ENCODE peak calls at places on chromosomes 12 and 14, in eight cellular contexts. D is nephron progenitor cell, J is neural crest cell, A is glutamatergic neuron, M is upper lobe of right lung, B is H9, N is mammary epithelial cell, P is Caco-2. X is an unnamed sample.
A peak's percentile ranks its signal among the peaks of the same experiment; 100 is the strongest.

GRCh38 chr14:21384494-21384851 is 654 bp upstream of the SUPT16H start:
- DNase-seq in M (no peak), N (no peak), A (no peak), D (no peak), J (no peak), B (no peak), P (no peak), X (no peak)

GRCh38 chr12:69779928-69780327 is 41.3 kb downstream of the RAB3IP start:
- DNase-seq in B (peak; percentile 84), A (peak; percentile 69), D (peak; percentile 50), J (peak; percentile 44), P (peak; percentile 15), M (no peak), N (peak; percentile 34), X (no peak)

GRCh38 chr12:52715416-52715815 is 12.1 kb upstream of the KRT77 start:
- DNase-seq in M (peak; percentile 70), D (peak; percentile 14), J (no peak), P (peak; percentile 25), B (peak; percentile 88), A (no peak), N (peak; percentile 4), X (no peak)

GRCh38 chr12:11171145-11171952 is at the start of gene SMIM10L1:
- DNase-seq in P (peak; percentile 96), B (peak; percentile 97), A (peak; percentile 93), D (peak; percentile 87), J (peak; percentile 81), N (peak; percentile 93), M (peak; percentile 96), X (peak; percentile 95)

GRCh38 chr12:51635371-51635770 is 44.3 kb downstream of the SCN8A start:
- DNase-seq in N (peak; percentile 10), B (no peak), M (no peak), P (no peak), J (no peak), D (no peak), A (no peak), X (no peak)

GRCh38 chr12:122304924-122305323 is 38.6 kb upstream of the VPS33A start:
- DNase-seq in M (no peak), N (peak; percentile 8), P (no peak), J (no peak), D (no peak), B (no peak), A (no peak), X (no peak)

GRCh38 chr12:12975322-12976077 is 23.5 kb upstream of the GPRC5D start:
- DNase-seq in M (no peak), P (peak; percentile 74), B (peak; percentile 80), D (peak; percentile 27), A (no peak), J (no peak), N (peak; percentile 27), X (no peak)

GRCh38 chr14:50340945-50341344 is 28.8 kb downstream of the DMAC2L start:
- DNase-seq in B (peak; percentile 50), P (peak; percentile 36), A (peak; percentile 41), M (no peak), D (peak; percentile 15), J (no peak), N (no peak), X (no peak)

GRCh38 chr12:103962493-103962892 is 3.2 kb upstream of the TDG start:
- DNase-seq in D (no peak), A (no peak), N (no peak), P (no peak), M (no peak), J (no peak), B (no peak), X (no peak)

GRCh38 chr14:70442750-70443149 is 9.2 kb upstream of the ADAM21 start:
- DNase-seq in N (no peak), P (no peak), A (no peak), D (no peak), B (no peak), J (no peak), M (no peak), X (no peak)

GRCh38 chr12:879641-880040 is 69.9 kb downstream of the RAD52 start:
- DNase-seq in D (no peak), N (peak; percentile 29), J (no peak), P (no peak), A (peak; percentile 61), B (no peak), M (no peak), X (no peak)

GRCh38 chr12:122399592-122400373 is 22.7 kb downstream of the CLIP1 start:
- DNase-seq in A (peak; percentile 53), J (peak; percentile 22), P (peak; percentile 81), N (peak; percentile 75), D (peak; percentile 49), M (peak; percentile 75), B (peak; percentile 85), X (peak; percentile 80)

GRCh38 chr12:49553512-49554088 is 14.3 kb downstream of the MCRS1 start:
- DNase-seq in M (no peak), N (peak; percentile 48), D (no peak), A (no peak), J (no peak), P (peak; percentile 65), B (no peak), X (no peak)

GRCh38 chr12:62481843-62482540 is 15.4 kb downstream of the MON2 start:
- DNase-seq in P (no peak), M (no peak), J (no peak), B (no peak), A (no peak), N (no peak), D (no peak), X (no peak)

GRCh38 chr14:51607677-51608076 is 44.0 kb upstream of the FRMD6 start:
- DNase-seq in N (no peak), M (no peak), D (no peak), P (no peak), B (no peak), J (no peak), A (no peak), X (peak; percentile 40)

GRCh38 chr14:54350196-54350595 is 46.6 kb upstream of the CDKN3 start:
- DNase-seq in P (no peak), B (no peak), N (no peak), M (no peak), D (no peak), J (no peak), A (no peak), X (no peak)

GRCh38 chr14:88312262-88312661 is 10.8 kb downstream of the KCNK10 start:
- DNase-seq in N (no peak), M (no peak), P (no peak), J (no peak), D (no peak), A (no peak), B (no peak), X (no peak)

GRCh38 chr14:30389134-30389900 is 169.6 kb upstream of the G2E3 start:
- DNase-seq in M (no peak), N (peak; percentile 30), J (no peak), D (no peak), A (no peak), P (no peak), B (no peak), X (no peak)

GRCh38 chr12:114926341-114926740 is 242.4 kb upstream of the TBX3 start:
- DNase-seq in P (no peak), J (no peak), B (no peak), M (no peak), A (no peak), D (no peak), N (no peak), X (no peak)

DNA sequence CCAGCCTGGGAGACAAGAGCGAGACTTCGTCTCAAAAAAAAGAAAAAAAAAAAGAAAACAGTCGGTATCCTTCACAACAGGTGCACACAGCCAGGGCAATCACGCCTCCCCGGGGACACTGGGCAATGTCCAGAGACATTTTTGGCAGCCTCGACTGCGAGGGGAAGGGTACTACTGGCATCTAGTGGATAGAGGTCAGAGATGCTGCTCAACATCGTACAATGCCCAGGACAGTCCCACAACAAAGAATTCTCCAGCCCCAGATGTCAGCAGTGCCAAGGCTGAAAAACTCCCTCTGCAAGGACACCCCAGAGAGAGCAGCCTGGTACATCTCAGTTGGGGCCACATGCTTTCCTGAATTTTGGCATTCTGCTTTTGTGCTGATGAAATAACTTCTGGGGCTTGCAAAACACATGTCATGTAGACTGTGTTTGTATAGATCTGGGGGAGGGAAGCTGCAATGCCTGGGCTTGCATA is 21.5 kb downstream of the ALDH2 start:
- DNase-seq in P (peak; percentile 75), N (no peak), J (no peak), D (no peak), B (no peak), M (no peak), A (peak; percentile 32), X (peak; percentile 47)
- TF ChIP-seq CTCF in P (peak; percentile 35), N (peak; percentile 27), J (peak; percentile 36), D (no peak), B (peak; percentile 52), M (peak; percentile 40), A (no peak), X (no peak)

DNA sequence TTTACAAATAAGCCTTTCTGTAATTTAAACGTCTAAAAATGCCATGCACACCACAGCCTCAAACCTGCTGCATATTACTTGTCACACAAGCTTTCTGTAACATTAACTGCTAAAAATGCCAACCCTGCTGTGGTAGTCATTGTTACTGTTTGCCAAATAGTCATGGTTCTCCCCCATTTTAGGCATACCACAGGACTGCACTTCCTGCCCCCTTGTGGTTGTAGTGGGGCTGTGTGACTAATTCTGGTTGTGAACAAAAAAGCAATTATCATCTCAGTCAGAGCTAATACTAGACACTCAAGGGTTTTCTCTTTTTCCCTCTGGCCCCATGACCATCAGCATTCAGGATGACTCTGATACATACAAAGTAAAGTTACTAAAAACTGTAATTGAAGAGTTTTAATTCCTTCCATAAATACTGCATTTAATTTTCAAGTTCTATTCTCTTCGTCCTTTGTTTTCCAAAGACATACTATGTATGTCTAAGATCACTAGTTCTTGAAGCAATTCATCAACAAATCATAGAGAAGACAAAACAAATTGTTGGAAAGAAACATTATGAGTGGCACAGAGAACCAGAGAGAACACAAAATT is 5.7 kb upstream of the SLC35F4 start:
- DNase-seq in P (peak; percentile 37), A (peak; percentile 56), D (peak; percentile 35), B (peak; percentile 47), J (peak; percentile 29), M (no peak), N (peak; percentile 33), X (no peak)
- TF ChIP-seq CTCF in P (peak; percentile 44), A (peak; percentile 81), D (peak; percentile 70), B (peak; percentile 87), J (peak; percentile 71), M (peak; percentile 26), N (peak; percentile 72), X (no peak)

DNA sequence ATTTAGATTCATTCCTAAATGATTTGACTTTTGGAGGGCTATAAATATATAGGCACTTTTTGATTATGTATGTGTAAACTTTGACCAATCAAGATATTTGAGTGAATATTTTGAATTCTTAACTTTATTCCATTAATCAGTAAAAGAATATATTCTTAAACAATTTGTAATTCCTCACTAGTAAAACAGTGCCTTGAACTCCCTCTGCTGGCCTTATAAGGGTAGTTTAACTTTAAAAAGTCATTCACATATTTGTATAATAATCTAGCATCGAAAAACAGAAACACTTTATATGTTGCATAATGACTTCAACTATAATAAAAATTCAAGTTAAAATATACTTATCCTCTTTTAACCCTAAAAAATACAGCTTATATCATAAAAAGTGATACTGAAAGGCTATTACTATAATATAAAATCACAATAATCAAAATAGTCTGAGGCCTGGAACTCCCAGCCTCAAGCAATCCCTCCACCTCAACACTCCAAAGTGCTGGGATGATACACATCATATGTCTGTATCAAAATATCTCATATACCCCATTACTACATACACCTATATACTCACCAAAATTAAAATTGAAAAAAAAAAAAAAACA is 31.2 kb downstream of the CCDC59 start:
- DNase-seq in A (no peak), B (no peak), J (no peak), P (no peak), N (peak; percentile 2), D (no peak), M (no peak), X (no peak)
- TF ChIP-seq CTCF in A (peak; percentile 66), B (peak; percentile 76), J (peak; percentile 79), P (peak; percentile 63), N (peak; percentile 59), D (peak; percentile 65), M (peak; percentile 55), X (no peak)

GRCh38 chr14:47207636-47208035 is 467.8 kb downstream of the MDGA2 start:
- DNase-seq in B (no peak), A (no peak), M (no peak), J (no peak), D (no peak), N (no peak), P (no peak), X (no peak)
- TF ChIP-seq CTCF in B (no peak), A (no peak), M (no peak), J (no peak), D (no peak), N (no peak), P (no peak), X (no peak)